ENCODE peak calls at places on chromosomes 6 and 20, in nine cellular contexts. I is fibroblast of lung, X is colonic mucosa, B is cardiac muscle cell, S is dorsolateral prefrontal cortex, O is MM.1S, V is IMR-90, Q is ovary, R is thoracic aorta. D is an unnamed sample.

GRCh38 chr6:15362274-15363160 is 116.6 kb downstream of the JARID2 start:
- DNase-seq in I (no peak), X (no peak), B (no peak), S (no peak), O (peak; percentile 26), V (no peak), Q (no peak), R (no peak), D (no peak)

GRCh38 chr6:15452182-15452941 is 206.5 kb downstream of the JARID2 start:
- DNase-seq in I (no peak), X (no peak), B (no peak), S (no peak), O (no peak), V (no peak), Q (no peak), R (no peak), D (no peak)

GRCh38 chr6:127266892-127267741 is 453 bp downstream of the RNF146 start:
- DNase-seq in I (peak; percentile 48), X (peak; percentile 57), B (peak; percentile 58), S (no peak), O (peak; percentile 54), V (peak; percentile 32), Q (no peak), R (peak; percentile 36), D (peak; percentile 42)

GRCh38 chr20:22315771-22316170 is 268.6 kb downstream of the FOXA2 start:
- DNase-seq in I (no peak), X (no peak), B (no peak), S (no peak), O (peak; percentile 72), V (no peak), Q (no peak), R (no peak), D (no peak)

GRCh38 chr6:168915242-168915641 is 338.4 kb downstream of the THBS2 start:
- DNase-seq in I (no peak), X (peak; percentile 33), B (no peak), S (no peak), O (no peak), V (no peak), Q (no peak), R (no peak), D (no peak)

GRCh38 chr6:5112065-5112799 is 27.1 kb downstream of the PPP1R3G start:
- DNase-seq in I (peak; percentile 86), X (no peak), B (peak; percentile 48), S (no peak), O (no peak), V (peak; percentile 52), Q (no peak), R (no peak), D (peak; percentile 98)

GRCh38 chr6:4928426-4928825 is 75.4 kb downstream of the RPP40 start:
- DNase-seq in I (peak; percentile 78), X (no peak), B (peak; percentile 60), S (no peak), O (peak; percentile 23), V (peak; percentile 55), Q (no peak), R (no peak), D (no peak)

GRCh38 chr20:48621256-48622078 is 206.3 kb downstream of the PREX1 start:
- DNase-seq in I (peak; percentile 59), X (peak; percentile 40), B (peak; percentile 7), S (no peak), O (no peak), V (peak; percentile 4), Q (peak; percentile 40), R (no peak), D (peak; percentile 32)

GRCh38 chr6:126033696-126034095 is 47.4 kb downstream of the TRMT11 start:
- DNase-seq in I (peak; percentile 93), X (peak; percentile 47), B (peak; percentile 94), S (no peak), O (peak; percentile 23), V (peak; percentile 91), Q (no peak), R (no peak), D (no peak)

GRCh38 chr20:62925420-62926228 is 681 bp downstream of the DIDO1 start:
- DNase-seq in I (peak; percentile 33), X (peak; percentile 52), B (peak; percentile 21), S (no peak), O (peak; percentile 44), V (peak; percentile 16), Q (peak; percentile 47), R (no peak), D (no peak)

GRCh38 chr6:106895703-106896040 is 78.9 kb downstream of the CD24 start:
- DNase-seq in I (no peak), X (no peak), B (no peak), S (no peak), O (no peak), V (no peak), Q (no peak), R (no peak), D (no peak)

GRCh38 chr6:167676000-167676665 is 150.6 kb upstream of the AFDN start:
- DNase-seq in I (no peak), X (peak; percentile 87), B (peak; percentile 86), S (no peak), O (no peak), V (no peak), Q (no peak), R (no peak), D (no peak)

GRCh38 chr20:17485017-17485416 is 46.2 kb downstream of the BFSP1 start:
- DNase-seq in I (no peak), X (no peak), B (no peak), S (no peak), O (no peak), V (no peak), Q (no peak), R (no peak), D (peak; percentile 25)
- H3K27ac ChIP-seq in I (no peak overlapping the region), X (no peak overlapping the region), B (no peak overlapping the region), S (no peak overlapping the region), O (no peak overlapping the region), V (no peak overlapping the region), Q (no peak overlapping the region), R (no peak overlapping the region), D (no peak overlapping the region)

DNA sequence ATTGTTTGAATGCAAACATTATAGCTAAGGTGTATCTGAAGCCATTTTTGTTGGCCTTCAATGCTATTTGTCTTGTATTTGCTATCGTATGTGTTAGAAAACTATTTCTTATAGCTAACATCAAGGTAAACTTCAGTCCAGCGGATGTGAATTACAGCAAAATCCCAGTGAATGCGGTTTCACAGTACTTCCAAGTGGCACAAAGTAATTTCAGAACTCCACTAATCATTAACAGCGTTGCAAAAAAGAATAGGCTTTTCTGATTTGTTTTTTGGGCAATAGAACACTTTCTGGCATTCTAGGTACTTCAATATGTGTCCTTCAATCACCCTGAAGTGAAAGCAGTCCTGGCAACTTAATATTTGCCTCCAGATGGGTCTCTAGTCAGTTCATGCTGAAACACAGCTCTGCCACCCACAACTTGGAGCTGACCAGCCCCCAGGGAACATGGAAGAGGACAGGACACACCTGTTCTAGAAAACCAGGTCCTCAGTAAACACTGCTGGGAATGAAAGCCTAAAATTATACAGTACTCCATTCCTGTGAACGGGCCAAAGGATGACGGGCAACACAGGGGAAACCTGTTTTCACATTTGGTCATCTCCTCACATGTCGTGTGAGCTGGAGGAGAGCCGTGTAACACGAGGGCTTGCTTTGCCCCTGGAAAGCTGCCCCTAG is 9.7 kb upstream of the MRPS10 start:
- DNase-seq in I (no peak), X (no peak), B (no peak), S (no peak), O (no peak), V (no peak), Q (no peak), R (no peak), D (no peak)
- H3K27ac ChIP-seq in I (peak overlapping the region; percentile 80), X (peak overlapping the region; percentile 76), B (no peak overlapping the region), S (no peak overlapping the region), O (no peak overlapping the region), V (peak overlapping the region; percentile 87), Q (no peak overlapping the region), R (no peak overlapping the region), D (peak overlapping the region; percentile 53)

DNA sequence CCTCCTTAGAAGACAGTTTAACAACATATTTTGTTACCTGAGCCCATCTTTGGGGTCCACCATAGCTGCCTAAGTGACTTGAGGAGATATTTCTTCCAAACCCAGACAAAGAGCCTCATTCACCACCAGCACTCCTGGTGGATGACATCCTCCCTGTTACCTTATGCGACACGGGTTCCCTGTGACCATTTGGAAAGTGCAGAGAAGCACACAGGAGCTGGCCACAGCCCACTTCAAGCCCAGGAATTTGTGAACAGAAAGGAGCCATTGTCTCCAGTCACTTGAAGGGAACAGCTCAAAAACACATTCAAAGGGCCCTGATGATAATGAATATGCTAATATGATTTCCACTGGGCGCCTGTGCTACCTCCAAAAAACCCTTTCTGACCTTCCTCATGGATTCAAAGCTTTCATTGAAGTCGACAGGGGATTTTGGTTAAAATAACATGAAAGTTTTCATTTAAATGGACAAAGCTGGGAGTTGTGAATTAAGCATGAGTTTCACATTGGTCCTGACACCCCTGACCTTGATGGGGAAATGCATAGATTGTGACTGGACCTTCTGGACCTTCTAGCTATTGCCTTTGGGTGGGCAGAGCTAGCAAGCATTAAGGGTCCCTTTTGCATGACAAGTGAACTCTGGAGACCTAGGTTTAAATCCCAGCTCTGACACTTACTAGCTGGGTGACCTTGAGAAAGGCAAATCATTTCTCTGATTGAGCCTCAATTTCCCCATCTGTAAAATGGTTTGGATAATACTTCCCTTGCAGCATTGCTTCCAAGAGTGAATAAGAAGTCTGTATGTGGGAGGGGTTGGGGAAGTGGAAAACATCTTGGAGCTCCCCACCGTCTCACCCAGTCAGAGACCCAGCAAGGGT is 83.3 kb upstream of the SIRPA start:
- DNase-seq in I (peak; percentile 51), X (no peak), B (no peak), S (no peak), O (no peak), V (peak; percentile 41), Q (no peak), R (no peak), D (no peak)
- H3K27ac ChIP-seq in I (no peak overlapping the region), X (peak overlapping the region; percentile 44), B (no peak overlapping the region), S (peak overlapping the region; percentile 81), O (no peak overlapping the region), V (peak overlapping the region; percentile 98), Q (no peak overlapping the region), R (peak overlapping the region; percentile 82), D (peak overlapping the region; percentile 84)

GRCh38 chr6:54010340-54011276 is 100.6 kb upstream of the MLIP start:
- DNase-seq in I (peak; percentile 9), X (no peak), B (peak; percentile 40), S (no peak), O (peak; percentile 16), V (no peak), Q (no peak), R (no peak), D (no peak)

GRCh38 chr6:54011277-54011648 is 100.0 kb upstream of the MLIP start:
- DNase-seq in I (no peak), X (no peak), B (no peak), S (no peak), O (no peak), V (no peak), Q (no peak), R (no peak), D (no peak)

GRCh38 chr6:54003316-54003715 is 107.9 kb upstream of the MLIP start:
- DNase-seq in I (no peak), X (no peak), B (no peak), S (no peak), O (no peak), V (no peak), Q (no peak), R (no peak), D (no peak)

GRCh38 chr6:54009052-54009654 is 102.1 kb upstream of the MLIP start:
- DNase-seq in I (no peak), X (no peak), B (no peak), S (no peak), O (no peak), V (no peak), Q (no peak), R (no peak), D (no peak)

DNA sequence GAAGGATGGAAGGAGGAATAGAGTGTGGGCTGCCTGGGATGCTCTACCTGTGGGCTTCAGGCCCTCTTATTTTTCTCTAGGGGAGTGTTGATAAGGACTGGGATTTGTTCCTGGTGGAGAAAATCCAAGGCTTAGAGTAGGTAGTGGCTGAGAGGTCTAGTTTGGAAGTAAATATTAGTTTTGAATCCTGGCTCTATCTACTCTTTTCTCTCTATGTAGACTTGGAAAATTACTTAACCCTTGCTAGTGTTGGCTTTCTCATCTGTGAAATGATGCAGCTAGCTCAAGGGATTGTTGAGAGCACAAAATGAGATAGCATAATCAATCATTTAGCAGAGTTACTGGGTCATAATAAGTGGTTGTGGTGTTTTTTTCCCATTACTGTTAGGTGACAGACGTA is 102.7 kb upstream of the MLIP start:
- DNase-seq in I (no peak), X (no peak), B (no peak), S (no peak), O (no peak), V (no peak), Q (no peak), R (no peak), D (no peak)
- H3K27ac ChIP-seq in I (no peak overlapping the region), X (no peak overlapping the region), B (no peak overlapping the region), S (no peak overlapping the region), O (no peak overlapping the region), V (no peak overlapping the region), Q (no peak overlapping the region), R (no peak overlapping the region), D (no peak overlapping the region)